ENCODE peak calls at places on chromosome 15, in ten cellular contexts. M is ovary; F is naive thymus-derived CD4-positive, alpha-beta T cell; B is Peyer's patch; R is breast epithelium; P is IMR-90; K is CD8-positive, alpha-beta T cell; J is psoas muscle; W is left lung; Y is CD4-positive, alpha-beta T cell. S is an unnamed sample. For H3K9me3, the result is how much of the 10 kb centered on the place peaks cover.

GRCh38 chr15:22888120-22888859 is 49.8 kb downstream of the NIPA2 start:
- DNase-seq in J (no peak), M (no peak), W (no peak), K (no peak), R (no peak), B (no peak), Y (no peak), P (peak), F (no peak), S (no peak)

GRCh38 chr15:77504310-77504709 is 83.6 kb downstream of the HMG20A start:
- DNase-seq in J (peak), R (no peak), K (no peak), W (peak), Y (no peak), F (no peak), M (no peak), P (no peak), B (no peak), S (no peak)

GRCh38 chr15:40069178-40070165 is 30.5 kb upstream of the SRP14 start:
- DNase-seq in W (peak), B (peak), P (no peak), K (no peak), R (peak), J (peak), F (no peak), Y (no peak), M (peak), S (peak)

GRCh38 chr15:31236184-31237041 is 90.2 kb upstream of the KLF13 start:
- DNase-seq in Y (no peak), M (peak), F (no peak), R (no peak), W (no peak), J (peak), K (no peak), P (peak), B (no peak), S (peak)

GRCh38 chr15:44782516-44782915 is 46.2 kb downstream of the TRIM69 start:
- DNase-seq in W (no peak), R (no peak), J (no peak), K (no peak), M (no peak), B (no peak), Y (no peak), F (no peak), P (no peak), S (no peak)

GRCh38 chr15:69463182-69463756 is 10.7 kb downstream of the RPLP1 start:
- DNase-seq in W (no peak), Y (no peak), R (no peak), J (no peak), M (peak), K (no peak), P (no peak), B (no peak), F (no peak), S (no peak)

GRCh38 chr15:64122936-64123351 is 27.2 kb downstream of the SNX1 start:
- DNase-seq in M (no peak), J (no peak), W (no peak), B (no peak), P (no peak), Y (no peak), R (no peak), K (no peak), F (no peak), S (no peak)

GRCh38 chr15:63107895-63108546 is 13.6 kb upstream of the LACTB start:
- DNase-seq in W (no peak), R (no peak), M (peak), F (no peak), Y (no peak), B (no peak), K (no peak), J (no peak), P (peak), S (no peak)

GRCh38 chr15:61421470-61421869 is 192.4 kb upstream of the RORA start:
- DNase-seq in F (no peak), M (no peak), W (no peak), K (no peak), P (no peak), B (no peak), J (no peak), R (no peak), Y (no peak), S (no peak)

GRCh38 chr15:89486726-89487050 is 9.7 kb downstream of the RHCG start:
- DNase-seq in R (no peak), P (no peak), W (peak), F (peak), Y (peak), B (no peak), K (peak), J (no peak), M (no peak), S (no peak)

GRCh38 chr15:81160312-81161214 is 26.5 kb downstream of the CFAP161 start:
- DNase-seq in F (no peak), K (no peak), P (peak), R (no peak), J (peak), M (peak), Y (no peak), W (no peak), B (no peak), S (peak)

GRCh38 chr15:31372635-31373091 is 46.0 kb downstream of the KLF13 start:
- DNase-seq in Y (no peak), R (no peak), F (no peak), K (no peak), B (no peak), P (peak), M (peak), W (no peak), J (peak), S (peak)

GRCh38 chr15:94749848-94750617 is 518.7 kb downstream of the MCTP2 start:
- DNase-seq in J (no peak), W (no peak), Y (no peak), B (no peak), R (no peak), K (no peak), M (no peak), F (no peak), P (no peak), S (no peak)

GRCh38 chr15:57866149-57866736 is 159.7 kb downstream of the POLR2M start:
- DNase-seq in P (peak), B (peak), J (peak), F (peak), K (peak), M (peak), Y (peak), W (peak), R (no peak), S (no peak)

GRCh38 chr15:51917493-51917892 is 54.1 kb downstream of the LEO1 start:
- DNase-seq in W (no peak), M (no peak), R (no peak), J (no peak), P (peak), B (no peak), Y (no peak), F (no peak), K (no peak), S (no peak)

GRCh38 chr15:35858707-35859106 is 312.7 kb upstream of the DPH6 start:
- DNase-seq in M (no peak), B (no peak), P (peak), F (no peak), J (no peak), Y (no peak), R (no peak), W (no peak), K (no peak), S (no peak)

GRCh38 chr15:83998486-83998885 is 237.1 kb upstream of the GOLGA6L4 start:
- DNase-seq in M (no peak), B (no peak), K (no peak), J (no peak), F (no peak), P (no peak), R (no peak), W (no peak), Y (no peak), S (no peak)

GRCh38 chr15:76799760-76800159 is 105.4 kb downstream of the SCAPER start:
- DNase-seq in W (no peak), P (peak), M (no peak), K (no peak), J (no peak), R (no peak), F (no peak), Y (no peak), B (no peak), S (no peak)

GRCh38 chr15:62110000-62110851 is 43.4 kb downstream of the C2CD4A start:
- DNase-seq in W (no peak), M (no peak), F (no peak), B (no peak), Y (no peak), R (no peak), P (peak), K (no peak), J (no peak), S (no peak)

GRCh38 chr15:96353931-96354730 is 23.6 kb downstream of the NR2F2 start:
- DNase-seq in F (no peak), P (peak), K (no peak), J (peak), M (peak), R (peak), Y (no peak), W (peak), B (no peak), S (peak)

GRCh38 chr15:55356985-55357585 is 38.1 kb downstream of the PIGB start:
- DNase-seq in P (no peak), Y (no peak), W (no peak), F (no peak), B (no peak), K (no peak), J (no peak), R (no peak), M (no peak), S (no peak)

GRCh38 chr15:25169318-25169717 is 214.5 kb downstream of the SNRPN start:
- DNase-seq in K (no peak), Y (no peak), M (no peak), W (peak), R (peak), F (no peak), B (peak), P (no peak), J (peak), S (no peak)

GRCh38 chr15:25170113-25170731 is 215.4 kb downstream of the SNRPN start:
- DNase-seq in W (peak), P (no peak), B (peak), F (no peak), M (no peak), R (peak), Y (peak), K (no peak), J (peak), S (no peak)

GRCh38 chr15:25171856-25172687 is 217.3 kb downstream of the SNRPN start:
- DNase-seq in P (no peak), B (peak), M (no peak), W (peak), F (no peak), K (no peak), J (peak), Y (peak), R (peak), S (no peak)

GRCh38 chr15:25171111-25171811 is 216.5 kb downstream of the SNRPN start:
- DNase-seq in M (no peak), K (no peak), J (peak), R (peak), B (peak), F (no peak), W (peak), P (no peak), Y (peak), S (peak)

DNA sequence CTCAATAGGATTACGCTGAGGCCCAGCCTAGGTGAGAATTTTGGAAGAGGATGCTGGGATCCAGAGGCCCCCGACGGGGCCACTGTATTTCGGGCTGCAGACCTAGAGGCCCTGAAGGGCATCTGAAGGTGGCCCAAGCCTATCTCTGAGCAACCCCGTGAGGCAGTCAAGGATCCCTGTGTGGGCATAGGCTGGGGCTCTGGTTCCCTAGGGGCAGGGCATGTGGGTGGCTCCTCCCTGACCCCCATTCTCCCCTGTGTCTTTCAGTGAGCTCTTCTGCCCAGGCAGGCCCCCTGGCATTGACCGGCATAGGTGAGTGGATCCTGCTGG is 216.0 kb downstream of the SNRPN start:
- DNase-seq in M (no peak), F (no peak), K (no peak), W (no peak), J (no peak), P (no peak), B (peak), R (no peak), Y (no peak), S (no peak)
- H3K9me3 ChIP-seq in M (under half), F (under half), K (under half), W (half or more), J (under half), P (under half), B (under half), R (half or more), Y (under half), S (under half)

GRCh38 chr15:100307241-100307855 is 34.4 kb downstream of the ADAMTS17 start:
- DNase-seq in R (no peak), J (no peak), M (peak), K (no peak), F (no peak), P (no peak), W (no peak), B (no peak), Y (no peak), S (no peak)
- H3K27ac ChIP-seq in R (peak), J (no peak), M (peak), K (no peak), F (no peak), P (no peak), W (no peak), B (no peak), Y (no peak), S (peak)

GRCh38 chr15:25057574-25057973 is 102.8 kb downstream of the SNRPN start:
- DNase-seq in P (no peak), W (no peak), F (no peak), R (peak), M (no peak), Y (no peak), J (no peak), K (no peak), B (peak), S (no peak)

GRCh38 chr15:25056484-25057429 is 102.0 kb downstream of the SNRPN start:
- DNase-seq in R (no peak), J (no peak), B (peak), W (no peak), K (no peak), P (no peak), Y (no peak), F (no peak), M (no peak), S (peak)

GRCh38 chr15:25060472-25060803 is 105.7 kb downstream of the SNRPN start:
- DNase-seq in P (no peak), B (peak), W (no peak), F (no peak), Y (peak), M (no peak), R (peak), K (no peak), J (no peak), S (no peak)

GRCh38 chr15:25059698-25060471 is 105.1 kb downstream of the SNRPN start:
- DNase-seq in P (no peak), M (no peak), J (no peak), B (no peak), Y (peak), R (peak), K (no peak), F (no peak), W (no peak), S (peak)

GRCh38 chr15:25058080-25058785 is 103.4 kb downstream of the SNRPN start:
- DNase-seq in M (no peak), R (peak), F (no peak), Y (peak), P (no peak), K (no peak), W (no peak), J (no peak), B (peak), S (peak)
- H3K9me3 ChIP-seq in M (half or more), R (half or more), F (under half), Y (half or more), P (half or more), K (half or more), W (half or more), J (half or more), B (under half), S (half or more)

DNA sequence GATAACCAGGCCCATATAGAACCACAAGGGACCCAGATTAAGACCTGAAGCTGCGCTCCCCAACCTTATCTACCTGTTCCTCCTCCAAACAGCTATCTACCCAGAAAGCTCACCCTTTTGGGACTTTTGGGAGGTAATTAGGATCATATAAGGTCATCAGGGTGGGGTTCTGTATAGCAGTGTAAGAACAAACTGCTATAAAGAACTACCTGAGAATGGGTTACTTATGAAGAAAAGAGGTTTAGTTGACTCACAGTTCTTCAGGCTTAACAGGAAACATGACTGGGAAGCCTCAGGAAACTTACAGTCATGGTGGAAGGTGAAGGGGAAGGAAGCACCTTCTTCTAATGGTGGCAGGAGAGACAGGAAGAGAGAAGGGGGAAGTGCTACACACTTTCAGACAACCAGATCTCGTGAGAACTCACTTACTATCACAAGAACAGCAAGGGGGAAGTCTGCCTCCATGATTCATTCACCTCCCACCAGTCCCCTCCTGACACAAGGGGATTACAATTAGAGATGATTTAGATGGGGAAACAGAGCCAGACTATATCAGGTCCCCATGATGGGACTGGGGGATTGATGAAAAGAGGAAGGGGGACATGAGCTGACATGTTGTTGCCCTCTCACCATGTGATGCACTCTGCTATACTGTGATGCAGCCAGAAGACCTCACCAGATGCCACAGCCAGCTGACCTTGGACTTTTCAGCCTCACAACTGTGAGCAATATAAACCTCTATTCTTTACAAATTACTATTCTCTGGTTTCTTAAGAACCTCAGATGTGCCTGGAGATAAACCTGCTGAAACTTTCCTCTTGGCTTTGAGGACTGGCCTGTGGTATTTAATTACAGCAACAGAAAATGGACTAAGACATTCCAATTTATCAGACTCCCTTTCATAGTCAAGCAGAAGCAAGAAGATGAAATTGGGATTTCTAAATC is 15.3 kb upstream of the FMN1 start:
- DNase-seq in W (no peak), B (no peak), K (no peak), F (no peak), Y (no peak), J (no peak), R (no peak), P (no peak), M (no peak), S (no peak)
- H3K27ac ChIP-seq in W (no peak), B (no peak), K (no peak), F (no peak), Y (no peak), J (no peak), R (no peak), P (no peak), M (no peak), S (no peak)

GRCh38 chr15:34158355-34158754 is 51.5 kb downstream of the KATNBL1 start:
- DNase-seq in F (no peak), M (no peak), P (no peak), R (no peak), Y (no peak), K (no peak), B (no peak), J (no peak), W (no peak), S (no peak)
- H3K9me3 ChIP-seq in F (under half), M (under half), P (under half), R (under half), Y (under half), K (under half), B (under half), J (under half), W (half or more), S (under half)

GRCh38 chr15:42270551-42270950 is 2.5 kb upstream of the GANC start:
- DNase-seq in M (no peak), R (no peak), P (no peak), K (no peak), Y (no peak), F (no peak), J (no peak), W (no peak), B (no peak), S (no peak)
- H3K27ac ChIP-seq in M (no peak), R (peak), P (no peak), K (no peak), Y (no peak), F (no peak), J (no peak), W (peak), B (peak), S (no peak)

S was measured in tibial artery.